ENCODE peak calls at places on chromosomes 11 and 22, in six cellular contexts. One of them, this sample, is unnamed.

GRCh38 chr11:94028436-94028835 is 7.3 kb downstream of the HEPHL1 start:
- DNase-seq in SK-N-SH: no peak
- DNase-seq in HepG2: no peak
- DNase-seq in H1: no peak
- DNase-seq in GM12878: no peak
- DNase-seq in K562: no peak
- DNase-seq in this sample: no peak

GRCh38 chr22:25448435-25449051 is 115.9 kb upstream of the GRK3 start:
- DNase-seq in GM12878: no peak
- DNase-seq in K562: peak
- DNase-seq in H1: no peak
- DNase-seq in SK-N-SH: peak
- DNase-seq in HepG2: no peak
- DNase-seq in this sample: no peak

GRCh38 chr11:12200359-12201015 is 90.1 kb downstream of the MICAL2 start:
- DNase-seq in SK-N-SH: peak
- DNase-seq in H1: no peak
- DNase-seq in GM12878: no peak
- DNase-seq in K562: peak
- DNase-seq in HepG2: no peak
- DNase-seq in this sample: no peak

GRCh38 chr11:83292709-83293435 is 6.7 kb upstream of the CCDC90B start:
- DNase-seq in K562: peak
- DNase-seq in GM12878: no peak
- DNase-seq in HepG2: peak
- DNase-seq in SK-N-SH: peak
- DNase-seq in H1: peak
- DNase-seq in this sample: peak

GRCh38 chr11:115760921-115761320 is 256.7 kb upstream of the CADM1 start:
- DNase-seq in GM12878: no peak
- DNase-seq in HepG2: no peak
- DNase-seq in SK-N-SH: no peak
- DNase-seq in H1: no peak
- DNase-seq in K562: no peak
- DNase-seq in this sample: no peak

GRCh38 chr22:38355275-38355674 is 38.0 kb upstream of the CSNK1E start:
- DNase-seq in HepG2: no peak
- DNase-seq in GM12878: no peak
- DNase-seq in H1: no peak
- DNase-seq in K562: no peak
- DNase-seq in SK-N-SH: no peak
- DNase-seq in this sample: no peak

GRCh38 chr22:31556627-31557203 is 60.4 kb downstream of the SFI1 start:
- DNase-seq in SK-N-SH: peak
- DNase-seq in H1: no peak
- DNase-seq in GM12878: no peak
- DNase-seq in HepG2: peak
- DNase-seq in K562: peak
- DNase-seq in this sample: peak

GRCh38 chr22:43384863-43385262 is 27.0 kb upstream of the MPPED1 start:
- DNase-seq in SK-N-SH: no peak
- DNase-seq in H1: no peak
- DNase-seq in K562: no peak
- DNase-seq in HepG2: no peak
- DNase-seq in GM12878: no peak
- DNase-seq in this sample: no peak

GRCh38 chr11:64207247-64208085 is 945 bp downstream of the FERMT3 start:
- DNase-seq in K562: peak
- DNase-seq in HepG2: no peak
- DNase-seq in H1: no peak
- DNase-seq in GM12878: peak
- DNase-seq in SK-N-SH: peak
- DNase-seq in this sample: no peak

GRCh38 chr22:40156001-40156516 is 21.7 kb upstream of the TNRC6B start:
- DNase-seq in K562: peak
- DNase-seq in HepG2: peak
- DNase-seq in GM12878: no peak
- DNase-seq in SK-N-SH: no peak
- DNase-seq in H1: peak
- DNase-seq in this sample: peak

GRCh38 chr11:62983536-62984199 is 1.1 kb downstream of the SLC22A6 start:
- DNase-seq in GM12878: no peak
- DNase-seq in K562: no peak
- DNase-seq in SK-N-SH: no peak
- DNase-seq in HepG2: no peak
- DNase-seq in H1: no peak
- DNase-seq in this sample: no peak

GRCh38 chr11:126113515-126113957 is 50.9 kb upstream of the CDON start:
- DNase-seq in HepG2: peak
- DNase-seq in SK-N-SH: peak
- DNase-seq in GM12878: no peak
- DNase-seq in K562: peak
- DNase-seq in H1: no peak
- DNase-seq in this sample: peak

GRCh38 chr22:41682033-41682807 is 6.4 kb downstream of the SNU13 start:
- DNase-seq in HepG2: peak
- DNase-seq in H1: no peak
- DNase-seq in SK-N-SH: peak
- DNase-seq in GM12878: peak
- DNase-seq in K562: peak
- DNase-seq in this sample: peak

GRCh38 chr11:122271167-122271566 is 155.2 kb upstream of the BLID start:
- DNase-seq in SK-N-SH: no peak
- DNase-seq in GM12878: no peak
- DNase-seq in H1: no peak
- DNase-seq in HepG2: no peak
- DNase-seq in K562: no peak
- DNase-seq in this sample: no peak

GRCh38 chr11:42555197-42555596 is 756.6 kb upstream of the API5 start:
- DNase-seq in GM12878: no peak
- DNase-seq in H1: no peak
- DNase-seq in HepG2: no peak
- DNase-seq in K562: no peak
- DNase-seq in SK-N-SH: no peak
- DNase-seq in this sample: no peak

GRCh38 chr11:83721286-83721685 is 435.1 kb upstream of the CCDC90B start:
- DNase-seq in H1: no peak
- DNase-seq in HepG2: no peak
- DNase-seq in GM12878: no peak
- DNase-seq in K562: no peak
- DNase-seq in SK-N-SH: no peak
- DNase-seq in this sample: no peak

GRCh38 chr22:30192427-30192826 is 54.1 kb downstream of the LIF start:
- DNase-seq in K562: no peak
- DNase-seq in GM12878: no peak
- DNase-seq in H1: no peak
- DNase-seq in HepG2: no peak
- DNase-seq in SK-N-SH: no peak
- DNase-seq in this sample: no peak

GRCh38 chr11:27926981-27927481 is 180.9 kb downstream of the KIF18A start:
- DNase-seq in K562: peak
- DNase-seq in GM12878: no peak
- DNase-seq in SK-N-SH: no peak
- DNase-seq in H1: no peak
- DNase-seq in HepG2: no peak
- DNase-seq in this sample: no peak

GRCh38 chr11:94132152-94132558 is 3.5 kb downstream of the PANX1 start:
- DNase-seq in K562: peak
- DNase-seq in SK-N-SH: no peak
- DNase-seq in GM12878: no peak
- DNase-seq in H1: no peak
- DNase-seq in HepG2: no peak
- DNase-seq in this sample: no peak

GRCh38 chr11:44785856-44786606 is 59.3 kb downstream of the TSPAN18 start:
- DNase-seq in H1: no peak
- DNase-seq in K562: no peak
- DNase-seq in HepG2: no peak
- DNase-seq in SK-N-SH: peak
- DNase-seq in GM12878: no peak
- DNase-seq in this sample: no peak

GRCh38 chr22:44351685-44352377 is 39.1 kb upstream of the SHISAL1 start:
- DNase-seq in K562: no peak
- DNase-seq in HepG2: no peak
- DNase-seq in H1: peak
- DNase-seq in SK-N-SH: peak
- DNase-seq in GM12878: no peak
- DNase-seq in this sample: no peak

GRCh38 chr11:8545698-8546366 is 48.2 kb downstream of the STK33 start:
- DNase-seq in GM12878: no peak
- DNase-seq in H1: no peak
- DNase-seq in SK-N-SH: no peak
- DNase-seq in K562: no peak
- DNase-seq in HepG2: peak
- DNase-seq in this sample: no peak

GRCh38 chr11:118417801-118418200 is 16.4 kb downstream of the ATP5MG start:
- DNase-seq in SK-N-SH: no peak
- DNase-seq in HepG2: no peak
- DNase-seq in H1: no peak
- DNase-seq in GM12878: no peak
- DNase-seq in K562: no peak
- DNase-seq in this sample: no peak

GRCh38 chr11:71240061-71240690 is 12.2 kb downstream of the SHANK2 start:
- DNase-seq in H1: no peak
- DNase-seq in SK-N-SH: peak
- DNase-seq in HepG2: no peak
- DNase-seq in K562: no peak
- DNase-seq in GM12878: no peak
- DNase-seq in this sample: no peak

GRCh38 chr11:95092549-95093324 is 3.1 kb downstream of the ENDOD1 start:
- DNase-seq in SK-N-SH: peak
- DNase-seq in H1: no peak
- DNase-seq in K562: peak
- DNase-seq in HepG2: peak
- DNase-seq in GM12878: no peak
- DNase-seq in this sample: no peak

DNA sequence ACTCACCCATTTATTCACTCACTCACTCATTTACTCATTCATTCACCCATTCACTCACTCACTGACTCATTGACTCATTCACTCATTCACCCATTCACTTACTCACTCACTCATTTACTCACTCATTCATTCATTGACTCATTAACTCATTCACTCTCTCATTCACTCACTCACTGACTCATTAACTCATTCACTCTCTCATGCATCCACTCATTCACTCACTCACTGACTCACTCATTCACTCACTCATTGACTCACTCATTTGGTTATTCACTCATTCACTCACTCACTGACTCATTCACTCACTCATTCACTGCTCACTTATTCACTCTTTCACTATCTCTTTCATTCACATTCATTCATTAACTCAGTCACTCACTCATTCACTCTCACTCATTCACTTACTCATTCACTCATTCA is 2.5 kb upstream of the MUC5AC start:
- DNase-seq in GM12878: no peak
- DNase-seq in K562: no peak
- DNase-seq in SK-N-SH: no peak
- DNase-seq in H1: no peak
- DNase-seq in HepG2: no peak
- DNase-seq in this sample: no peak
- TF ChIP-seq JUND in GM12878: no peak
- TF ChIP-seq JUND in K562: no peak
- TF ChIP-seq JUND in SK-N-SH: no peak
- TF ChIP-seq JUND in H1: no peak
- TF ChIP-seq JUND in HepG2: no peak
- TF ChIP-seq JUND in this sample: no peak

DNA sequence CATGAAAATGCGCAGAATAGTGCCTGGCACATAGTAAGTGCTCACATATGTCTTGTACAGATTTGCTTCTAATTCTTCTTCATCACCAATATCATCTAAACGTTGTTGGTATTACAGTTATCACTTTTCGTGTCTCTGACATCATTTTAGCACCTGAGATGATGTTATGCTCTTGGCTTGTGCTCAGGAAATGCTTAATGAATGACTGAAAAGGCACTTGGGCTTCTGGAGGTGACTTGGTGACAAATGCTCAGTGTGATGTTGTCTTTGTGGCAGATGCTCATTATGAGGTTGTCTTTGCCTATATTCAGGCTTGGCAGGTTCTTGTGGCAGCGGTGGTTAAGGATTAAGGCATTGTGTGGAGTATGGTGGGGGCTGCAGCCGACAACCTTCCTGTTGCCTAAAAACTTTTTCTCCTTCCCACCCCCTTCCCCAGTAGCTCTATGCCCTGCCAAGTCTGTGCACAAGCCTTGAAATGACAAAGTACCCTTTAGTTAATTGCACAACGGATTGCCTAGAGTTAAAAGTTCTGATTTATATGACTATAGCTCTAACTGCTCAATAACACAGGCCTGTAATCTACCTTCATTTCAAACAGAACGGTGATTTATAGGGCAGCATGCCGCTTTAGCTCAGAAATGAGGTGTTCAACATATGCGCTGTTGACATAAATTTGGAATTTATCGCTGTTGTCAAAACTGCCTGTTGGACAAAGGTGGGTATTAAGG is 82.5 kb downstream of the ZBTB16 start:
- DNase-seq in H1: no peak
- DNase-seq in GM12878: no peak
- DNase-seq in K562: no peak
- DNase-seq in SK-N-SH: no peak
- DNase-seq in HepG2: no peak
- DNase-seq in this sample: no peak
- H3K27ac ChIP-seq in H1: no peak
- H3K27ac ChIP-seq in GM12878: no peak
- H3K27ac ChIP-seq in K562: no peak
- H3K27ac ChIP-seq in SK-N-SH: no peak
- H3K27ac ChIP-seq in HepG2: no peak
- H3K27ac ChIP-seq in this sample: no peak

GRCh38 chr11:24198458-24198857 is 298.4 kb upstream of the LUZP2 start:
- DNase-seq in GM12878: no peak
- DNase-seq in H1: no peak
- DNase-seq in K562: peak
- DNase-seq in HepG2: no peak
- DNase-seq in SK-N-SH: no peak
- DNase-seq in this sample: no peak
- TF ChIP-seq JUND in GM12878: no peak
- TF ChIP-seq JUND in H1: no peak
- TF ChIP-seq JUND in K562: no peak
- TF ChIP-seq JUND in HepG2: no peak
- TF ChIP-seq JUND in SK-N-SH: no peak
- TF ChIP-seq JUND in this sample: no peak

GRCh38 chr11:61832207-61832606 is 4.1 kb downstream of the FADS2 start:
- DNase-seq in H1: no peak
- DNase-seq in K562: no peak
- DNase-seq in GM12878: no peak
- DNase-seq in HepG2: no peak
- DNase-seq in SK-N-SH: no peak
- DNase-seq in this sample: no peak

GRCh38 chr11:61834278-61835004 is 6.3 kb downstream of the FADS2 start:
- DNase-seq in H1: no peak
- DNase-seq in SK-N-SH: peak
- DNase-seq in HepG2: no peak
- DNase-seq in GM12878: peak
- DNase-seq in K562: peak
- DNase-seq in this sample: no peak

GRCh38 chr11:61833926-61834277 is 5.8 kb downstream of the FADS2 start:
- DNase-seq in K562: peak
- DNase-seq in SK-N-SH: no peak
- DNase-seq in GM12878: no peak
- DNase-seq in H1: no peak
- DNase-seq in HepG2: no peak
- DNase-seq in this sample: no peak

GRCh38 chr11:61833478-61833877 is 5.4 kb downstream of the FADS2 start:
- DNase-seq in SK-N-SH: no peak
- DNase-seq in GM12878: no peak
- DNase-seq in K562: no peak
- DNase-seq in HepG2: no peak
- DNase-seq in H1: no peak
- DNase-seq in this sample: no peak

GRCh38 chr11:61832758-61833157 is 4.7 kb downstream of the FADS2 start:
- DNase-seq in HepG2: no peak
- DNase-seq in H1: no peak
- DNase-seq in K562: no peak
- DNase-seq in SK-N-SH: no peak
- DNase-seq in GM12878: no peak
- DNase-seq in this sample: no peak
- H3K27ac ChIP-seq in HepG2: no peak
- H3K27ac ChIP-seq in H1: no peak
- H3K27ac ChIP-seq in K562: no peak
- H3K27ac ChIP-seq in SK-N-SH: peak
- H3K27ac ChIP-seq in GM12878: peak
- H3K27ac ChIP-seq in this sample: no peak